ENCODE peak calls at places on chromosomes 1 and 21, in six cellular contexts. I, L, X, R, H and G are unnamed samples.

GRCh38 chr1:17094664-17095063 is 24.6 kb downstream of the PADI2 start:
- DNase-seq in H (peak; percentile 34), X (no peak), I (no peak), R (no peak), L (no peak), G (no peak)

GRCh38 chr1:205942631-205943159 is 561 bp downstream of the SLC26A9 start:
- DNase-seq in I (no peak), H (no peak), L (no peak), R (no peak), X (no peak), G (no peak)

GRCh38 chr1:205658943-205659581 is 21.2 kb downstream of the SLC45A3 start:
- DNase-seq in R (peak; percentile 81), I (peak; percentile 81), L (peak; percentile 75), X (peak; percentile 76), H (peak; percentile 53), G (peak; percentile 81)

GRCh38 chr1:199287632-199288031 is 648.8 kb downstream of the PTPRC start:
- DNase-seq in I (no peak), L (no peak), H (peak; percentile 27), R (no peak), X (no peak), G (no peak)

GRCh38 chr21:28177008-28177603 is 815.6 kb downstream of the LTN1 start:
- DNase-seq in I (no peak), X (no peak), L (no peak), R (no peak), H (peak; percentile 10), G (peak; percentile 5)

GRCh38 chr21:28538987-28539622 is 453.6 kb downstream of the LTN1 start:
- DNase-seq in I (no peak), X (peak; percentile 24), R (no peak), H (peak; percentile 96), L (no peak), G (no peak)

GRCh38 chr1:65606426-65606825 is 186.0 kb downstream of the LEPR start:
- DNase-seq in H (no peak), L (no peak), I (no peak), X (peak; percentile 11), R (no peak), G (no peak)

GRCh38 chr1:8423702-8424538 is 106.0 kb downstream of the SLC45A1 start:
- DNase-seq in R (peak; percentile 52), X (peak; percentile 64), L (no peak), H (peak; percentile 65), I (peak; percentile 63), G (peak; percentile 76)

GRCh38 chr1:51509773-51510172 is 9.3 kb downstream of the EPS15 start:
- DNase-seq in R (no peak), L (no peak), H (no peak), X (no peak), I (no peak), G (no peak)

GRCh38 chr1:19811206-19811851 is 3.8 kb downstream of the RNF186 start:
- DNase-seq in H (peak; percentile 49), I (peak; percentile 66), L (no peak), R (peak; percentile 29), X (peak; percentile 74), G (peak; percentile 73)

GRCh38 chr1:153174624-153175023 is 23.9 kb upstream of the SPRR2G start:
- DNase-seq in X (no peak), H (no peak), L (no peak), R (no peak), I (no peak), G (no peak)

GRCh38 chr1:36763771-36764170 is 270.5 kb downstream of the GRIK3 start:
- DNase-seq in R (no peak), I (no peak), H (no peak), L (no peak), X (no peak), G (no peak)

GRCh38 chr1:86773331-86774288 is 69.2 kb downstream of the SH3GLB1 start:
- DNase-seq in I (no peak), X (peak; percentile 20), R (no peak), H (peak; percentile 58), L (no peak), G (no peak)

DNA sequence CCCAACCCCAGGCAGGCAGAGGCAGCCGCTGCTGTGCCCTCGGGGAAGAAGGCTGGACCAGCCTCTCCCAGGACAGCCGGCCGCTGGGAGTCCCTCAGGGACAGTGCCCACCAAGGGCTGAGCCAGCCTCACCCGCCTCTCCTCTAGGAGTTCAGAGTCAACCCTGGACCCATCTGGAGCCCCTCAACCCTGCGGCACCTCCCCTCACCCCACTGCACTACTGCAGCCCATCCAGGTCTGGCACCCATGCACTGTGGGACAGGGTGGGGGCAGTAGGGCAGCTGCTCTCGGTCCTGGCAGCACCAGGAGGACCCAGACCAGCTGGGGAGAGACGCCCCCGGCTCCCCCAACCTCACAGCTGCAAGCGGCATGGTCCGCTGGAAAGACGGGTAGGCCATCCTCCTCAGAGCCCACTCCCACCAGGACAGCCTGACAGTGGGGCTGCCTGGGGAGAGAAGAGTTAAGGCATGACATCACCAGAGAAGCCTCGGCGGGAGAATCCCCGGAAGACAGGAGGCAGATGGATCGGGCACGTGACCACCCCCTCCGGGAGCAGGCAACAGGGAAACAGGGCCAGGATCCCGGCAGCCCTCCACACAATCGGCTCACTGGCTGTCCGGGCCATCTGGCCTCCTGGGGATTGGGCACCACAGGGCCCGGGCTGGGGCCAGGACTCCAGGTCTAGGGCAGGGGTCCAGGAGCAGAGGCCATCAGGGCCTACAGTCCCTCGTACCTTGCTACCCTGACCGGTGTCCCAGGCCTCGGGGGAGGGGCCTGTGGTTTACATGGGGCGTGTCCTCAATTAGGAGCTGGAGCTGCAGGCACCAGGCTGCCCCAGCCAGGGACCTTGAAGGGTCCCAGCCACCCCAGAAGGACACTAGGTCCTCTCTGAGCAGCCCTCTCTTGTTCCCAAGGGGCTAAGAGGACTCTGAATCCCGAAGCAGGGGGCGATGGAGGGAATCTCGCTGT is 3.1 kb downstream of the ACAP3 start:
- DNase-seq in I (peak; percentile 78), R (peak; percentile 80), H (peak; percentile 84), L (peak; percentile 79), X (peak; percentile 81), G (peak; percentile 86)
- H3K4me1 ChIP-seq in I (peaks cover 52% of the 10 kb centered on the region), R (peaks cover 57% of the 10 kb centered on the region), H (peaks cover 30% of the 10 kb centered on the region), L (no peaks in the 10 kb centered on the region), X (peaks cover 18% of the 10 kb centered on the region), G (peaks cover 35% of the 10 kb centered on the region)

GRCh38 chr1:226404904-226405222 is 3.0 kb downstream of the PARP1 start:
- DNase-seq in H (no peak), L (no peak), R (no peak), X (no peak), I (no peak), G (no peak)
- H3K4me3 ChIP-seq in H (no peak overlapping the region), L (no peak overlapping the region), R (peak overlapping the region; percentile 94), X (peak overlapping the region; percentile 68), I (no peak overlapping the region), G (no peak overlapping the region)

GRCh38 chr21:42632336-42632751 is 21.1 kb upstream of the PDE9A start:
- DNase-seq in H (no peak), X (no peak), L (no peak), I (peak; percentile 6), R (no peak), G (no peak)

GRCh38 chr21:42632771-42633690 is 20.4 kb upstream of the PDE9A start:
- DNase-seq in I (peak; percentile 5), X (no peak), R (no peak), H (no peak), L (no peak), G (no peak)

GRCh38 chr21:42636535-42636914 is 16.9 kb upstream of the PDE9A start:
- DNase-seq in X (peak; percentile 84), R (no peak), I (no peak), L (no peak), H (peak; percentile 61), G (no peak)

GRCh38 chr21:42635848-42636534 is 17.4 kb upstream of the PDE9A start:
- DNase-seq in I (no peak), X (no peak), R (no peak), H (no peak), L (no peak), G (peak; percentile 12)

GRCh38 chr21:42633858-42634257 is 19.6 kb upstream of the PDE9A start:
- DNase-seq in I (peak; percentile 4), L (no peak), H (no peak), R (no peak), X (no peak), G (no peak)
- TF ChIP-seq CTCF in I (no peak), L (no peak), H (no peak), R (no peak), X (no peak), G (no peak)

DNA sequence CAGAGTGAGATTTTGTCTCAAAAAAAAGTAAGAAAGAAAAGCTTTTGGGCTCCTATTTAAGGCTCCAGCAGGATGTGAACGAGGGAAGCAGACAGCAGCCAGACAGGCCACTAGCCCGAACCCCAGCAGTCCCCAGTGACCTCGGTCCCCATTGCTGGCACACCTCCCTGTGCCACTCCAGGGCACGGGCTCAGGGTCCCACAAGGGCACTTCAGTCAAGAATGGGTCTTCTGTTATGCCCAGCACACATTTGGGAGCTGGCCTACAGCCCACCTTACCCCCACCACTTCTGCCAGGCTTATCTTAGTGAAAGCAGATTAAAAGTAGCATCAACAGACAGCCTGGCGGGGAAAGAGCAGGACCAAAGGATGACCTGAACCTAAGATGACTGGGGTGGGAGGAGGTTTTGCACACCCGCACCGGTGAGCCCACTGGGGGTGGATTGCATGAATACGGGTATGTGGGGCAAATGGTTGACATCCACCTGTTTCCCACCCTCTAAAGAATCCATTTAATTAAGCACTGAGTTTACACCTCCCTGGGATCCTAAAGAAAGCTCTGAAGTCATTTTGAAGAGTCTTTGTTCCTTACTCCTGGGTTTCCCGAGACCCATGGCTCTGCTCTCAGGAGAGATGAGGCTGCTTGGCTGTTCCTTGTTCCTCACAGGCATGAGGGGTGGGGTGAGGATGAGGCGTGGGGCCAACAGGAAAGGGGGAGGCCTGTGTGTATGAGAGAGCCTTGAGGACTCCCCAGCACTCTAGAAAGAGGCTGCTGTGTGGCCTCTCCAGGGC is 4.7 kb downstream of the CHI3L1 start:
- DNase-seq in L (no peak), I (no peak), R (no peak), X (peak; percentile 35), H (no peak), G (no peak)
- H3K4me1 ChIP-seq in L (no peaks in the 10 kb centered on the region), I (peaks cover 7% of the 10 kb centered on the region), R (peaks cover 4% of the 10 kb centered on the region), X (peaks cover 5% of the 10 kb centered on the region), H (peaks cover 12% of the 10 kb centered on the region), G (peaks cover 3% of the 10 kb centered on the region)

DNA sequence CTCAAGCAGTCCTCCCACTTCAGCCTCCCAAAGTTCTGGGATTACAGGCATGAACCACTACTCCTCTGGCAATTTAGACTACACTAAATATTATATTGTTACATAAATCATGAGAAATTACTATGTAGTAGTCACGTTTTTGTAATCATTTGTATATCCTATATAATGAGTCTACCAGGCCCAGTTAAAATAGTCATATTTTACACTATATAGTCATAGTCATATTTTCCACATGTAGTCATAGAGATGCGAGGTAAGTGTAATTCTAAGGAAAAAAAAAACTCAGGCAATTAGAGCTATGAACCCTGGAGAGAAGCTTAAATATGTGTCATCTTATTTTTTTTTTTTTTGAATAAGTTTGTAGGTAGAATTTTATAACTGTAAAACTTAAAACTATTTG is 90.0 kb downstream of the FNBP1L start:
- DNase-seq in I (no peak), L (no peak), H (peak; percentile 55), X (no peak), R (no peak), G (no peak)
- H3K4me3 ChIP-seq in I (no peak overlapping the region), L (no peak overlapping the region), H (no peak overlapping the region), X (no peak overlapping the region), R (no peak overlapping the region), G (no peak overlapping the region)

DNA sequence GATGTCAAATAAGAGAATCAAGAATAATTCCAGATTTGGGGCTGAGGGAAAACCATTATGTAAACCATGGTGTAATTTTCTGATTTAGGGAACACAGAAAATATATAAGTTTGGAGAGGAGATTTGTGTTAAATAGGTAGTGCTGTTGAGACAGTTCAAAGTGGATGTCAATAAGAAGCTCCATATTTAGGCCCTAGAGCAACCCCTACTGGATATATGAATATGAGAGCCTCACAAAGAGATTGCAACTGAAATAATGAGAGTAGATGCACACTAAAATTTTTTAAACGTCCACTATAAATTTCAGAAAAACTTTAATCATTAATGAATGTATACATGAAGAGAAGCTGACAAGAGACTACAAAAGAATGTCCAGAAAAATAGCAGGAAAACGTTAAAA is 1447.8 kb upstream of the PRMT6 start:
- DNase-seq in L (no peak), R (no peak), X (no peak), H (no peak), I (no peak), G (no peak)
- TF ChIP-seq CTCF in L (no peak), R (peak; percentile 19), X (no peak), H (peak; percentile 28), I (no peak), G (no peak)